ENCODE peak calls at places on chromosome 14, in four cellular contexts. D, K, B and L are unnamed samples.

GRCh38 chr14:96274122-96274910 is 18.3 kb downstream of the BDKRB1 start:
- DNase-seq in B (no peak), K (no peak), D (no peak), L (no peak)

GRCh38 chr14:103872492-103873113 is 25.2 kb upstream of the PPP1R13B start:
- DNase-seq in K (no peak), B (no peak), D (peak), L (no peak)

GRCh38 chr14:46054526-46054925 is 597.1 kb downstream of the RPL10L start:
- DNase-seq in D (no peak), B (no peak), K (no peak), L (peak)

GRCh38 chr14:71372411-71372838 is 465.2 kb downstream of the PCNX1 start:
- DNase-seq in B (no peak), D (peak), K (no peak), L (peak)

GRCh38 chr14:76456200-76456599 is 80.3 kb downstream of the ESRRB start:
- DNase-seq in D (peak), K (no peak), B (peak), L (peak)

GRCh38 chr14:64478634-64479250 is 13.4 kb downstream of the AKAP5 start:
- DNase-seq in D (peak), B (no peak), K (no peak), L (peak)

GRCh38 chr14:75306917-75307699 is 28.5 kb downstream of the FOS start:
- DNase-seq in K (no peak), B (peak), D (peak), L (peak)

GRCh38 chr14:33026850-33027420 is 88.3 kb downstream of the NPAS3 start:
- DNase-seq in K (peak), D (no peak), B (no peak), L (no peak)

GRCh38 chr14:90091393-90091792 is 29.6 kb downstream of the KCNK13 start:
- DNase-seq in K (no peak), D (no peak), B (no peak), L (no peak)

GRCh38 chr14:95500201-95500681 is 16.2 kb downstream of the SYNE3 start:
- DNase-seq in D (no peak), K (no peak), B (no peak), L (no peak)

GRCh38 chr14:24690492-24690891 is 56.5 kb upstream of the GZMB start:
- DNase-seq in D (no peak), B (no peak), K (no peak), L (no peak)

GRCh38 chr14:49303952-49304516 is 282.1 kb downstream of the RPS29 start:
- DNase-seq in B (peak), D (peak), K (peak), L (peak)

GRCh38 chr14:92540472-92541048 is 27.0 kb downstream of the RIN3 start:
- DNase-seq in B (no peak), D (no peak), K (peak), L (peak)

GRCh38 chr14:104866451-104867370 is 1.6 kb downstream of the CEP170B start:
- DNase-seq in K (peak), B (peak), D (no peak), L (no peak)

GRCh38 chr14:94679941-94680340 is 67.8 kb downstream of the SERPINA3 start:
- DNase-seq in B (no peak), D (no peak), K (no peak), L (no peak)

GRCh38 chr14:63134801-63135200 is 69.4 kb upstream of the RHOJ start:
- DNase-seq in K (no peak), D (no peak), B (no peak), L (no peak)

GRCh38 chr14:67820428-67820881 is 876 bp downstream of the RAD51B start:
- DNase-seq in K (no peak), D (no peak), B (peak), L (peak)

GRCh38 chr14:29926701-29927595 is 699 bp downstream of the PRKD1 start:
- DNase-seq in D (peak), K (no peak), B (peak), L (peak)

GRCh38 chr14:66746316-66747006 is 238.5 kb downstream of the GPHN start:
- DNase-seq in K (no peak), B (no peak), D (no peak), L (peak)

GRCh38 chr14:20683125-20683895 is 1.1 kb upstream of the RNASE4 start:
- DNase-seq in D (peak), K (peak), B (peak), L (peak)
- TF ChIP-seq CTCF in D (no peak), K (no peak), B (no peak), L (no peak)

GRCh38 chr14:99749763-99750715 is 43.2 kb upstream of the EML1 start:
- DNase-seq in K (peak), D (no peak), B (no peak), L (no peak)

GRCh38 chr14:99750746-99751450 is 42.3 kb upstream of the EML1 start:
- DNase-seq in B (no peak), D (no peak), K (no peak), L (no peak)

GRCh38 chr14:99747582-99748330 is 45.5 kb upstream of the EML1 start:
- DNase-seq in B (no peak), K (no peak), D (no peak), L (no peak)

GRCh38 chr14:99748529-99748928 is 44.7 kb upstream of the EML1 start:
- DNase-seq in B (no peak), D (no peak), K (no peak), L (no peak)

DNA sequence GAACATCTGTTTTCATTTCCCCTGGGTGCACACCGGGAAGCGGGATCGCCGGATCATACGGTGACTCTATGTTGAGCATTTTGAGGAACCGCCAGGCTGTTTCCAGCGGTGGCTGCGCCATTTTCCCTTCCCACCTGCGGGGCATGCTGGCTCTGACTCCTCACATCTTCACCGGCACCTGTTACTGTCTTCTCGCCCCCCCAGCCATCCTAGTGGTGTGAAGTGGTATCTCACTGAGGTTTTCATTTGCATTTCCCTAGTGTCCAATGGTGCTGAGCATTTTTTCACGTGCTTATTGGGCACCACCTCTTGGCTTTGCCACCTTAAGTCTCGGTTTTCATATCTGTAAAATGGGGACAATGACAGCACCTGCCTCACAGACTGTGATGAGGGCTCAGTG is 44.1 kb upstream of the EML1 start:
- DNase-seq in K (no peak), D (no peak), B (no peak), L (no peak)
- TF ChIP-seq CTCF in K (no peak), D (no peak), B (peak), L (peak)

GRCh38 chr14:21055473-21056117 is 2.0 kb upstream of the RNASE8 start:
- DNase-seq in K (no peak), D (no peak), B (no peak), L (no peak)

GRCh38 chr14:21059842-21060589 is 2.4 kb downstream of the RNASE8 start:
- DNase-seq in B (no peak), K (no peak), D (no peak), L (no peak)

GRCh38 chr14:21058903-21059302 is 1.3 kb downstream of the RNASE8 start:
- DNase-seq in K (no peak), B (no peak), D (no peak), L (no peak)

GRCh38 chr14:21056520-21057163 is 980 bp upstream of the RNASE8 start:
- DNase-seq in K (no peak), D (no peak), B (no peak), L (no peak)

DNA sequence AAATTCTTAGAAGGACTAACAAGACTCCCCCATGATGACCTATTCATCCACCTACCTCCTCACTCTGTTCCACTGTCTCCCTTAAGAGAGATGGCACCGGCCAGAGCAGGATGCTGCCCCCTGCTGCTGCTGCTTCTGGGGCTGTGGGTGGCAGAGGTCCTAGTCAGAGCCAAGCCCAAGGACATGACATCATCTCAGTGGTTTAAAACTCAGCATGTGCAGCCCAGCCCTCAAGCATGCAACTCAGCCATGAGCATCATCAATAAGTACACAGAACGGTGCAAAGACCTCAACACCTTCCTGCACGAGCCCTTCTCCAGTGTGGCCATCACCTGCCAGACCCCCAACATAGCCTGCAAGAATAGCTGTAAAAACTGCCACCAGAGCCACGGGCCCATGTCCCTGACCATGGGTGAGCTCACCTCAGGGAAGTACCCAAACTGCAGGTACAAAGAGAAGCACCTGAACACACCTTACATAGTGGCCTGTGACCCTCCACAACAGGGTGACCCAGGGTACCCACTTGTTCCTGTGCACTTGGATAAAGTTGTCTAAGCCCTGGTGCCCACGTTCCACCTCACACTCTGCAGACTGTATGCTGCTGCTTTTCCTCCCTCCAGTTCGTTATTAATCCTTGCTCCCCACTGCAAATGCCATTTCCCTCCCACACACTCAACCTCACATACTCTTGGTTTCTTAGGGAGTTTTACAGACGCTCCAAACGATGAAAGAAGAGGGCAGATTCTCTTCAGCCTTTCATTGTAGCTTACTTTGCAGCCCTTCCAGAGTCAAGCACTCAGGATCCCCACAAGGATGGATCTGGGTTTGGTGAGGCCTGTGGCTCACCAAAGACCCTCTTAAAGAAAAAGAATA is at the start of gene RNASE8:
- DNase-seq in K (no peak), D (no peak), B (no peak), L (peak)
- TF ChIP-seq CTCF in K (no peak), D (no peak), B (no peak), L (no peak)

GRCh38 chr14:51552275-51552674 is 99.4 kb upstream of the FRMD6 start:
- DNase-seq in D (no peak), B (no peak), K (no peak), L (no peak)
- TF ChIP-seq CTCF in D (no peak), B (no peak), K (no peak), L (peak)

GRCh38 chr14:59707778-59708635 is 131.4 kb upstream of the CCDC175 start:
- DNase-seq in B (no peak), D (no peak), K (no peak), L (no peak)
- TF ChIP-seq CTCF in B (no peak), D (no peak), K (no peak), L (no peak)